ENCODE peak calls at places on chromosomes 12 and 14, in ten cellular contexts. One of them, this sample, is unnamed.

GRCh38 chr12:111401167-111401605 is 4.5 kb upstream of the SH2B3 start:
- DNase-seq in progenitor cell of endocrine pancreas: no peak
- DNase-seq in choroid plexus epithelial cell: no peak
- DNase-seq in left cardiac atrium: no peak
- DNase-seq in LoVo: no peak
- DNase-seq in activated CD8-positive, alpha-beta memory T cell treated with anti-CD3 and anti-CD28 coated beads for 1 hour: no peak
- DNase-seq in hypothalamus: no peak
- DNase-seq in anterior cingulate cortex: no peak
- DNase-seq in NCI-H1105: no peak
- DNase-seq in renal cortical epithelial cell: no peak
- DNase-seq in this sample: no peak

GRCh38 chr14:75433631-75434556 is 6.1 kb downstream of the JDP2 start:
- DNase-seq in progenitor cell of endocrine pancreas: no peak
- DNase-seq in choroid plexus epithelial cell: no peak
- DNase-seq in left cardiac atrium: no peak
- DNase-seq in LoVo: no peak
- DNase-seq in activated CD8-positive, alpha-beta memory T cell treated with anti-CD3 and anti-CD28 coated beads for 1 hour: no peak
- DNase-seq in hypothalamus: no peak
- DNase-seq in anterior cingulate cortex: no peak
- DNase-seq in NCI-H1105: no peak
- DNase-seq in renal cortical epithelial cell: no peak
- DNase-seq in this sample: no peak

GRCh38 chr14:97634786-97635185 is 837.6 kb downstream of the VRK1 start:
- DNase-seq in progenitor cell of endocrine pancreas: no peak
- DNase-seq in choroid plexus epithelial cell: no peak
- DNase-seq in left cardiac atrium: no peak
- DNase-seq in LoVo: no peak
- DNase-seq in activated CD8-positive, alpha-beta memory T cell treated with anti-CD3 and anti-CD28 coated beads for 1 hour: no peak
- DNase-seq in hypothalamus: no peak
- DNase-seq in anterior cingulate cortex: no peak
- DNase-seq in NCI-H1105: no peak
- DNase-seq in renal cortical epithelial cell: peak
- DNase-seq in this sample: no peak

GRCh38 chr14:56817396-56817921 is 7.2 kb upstream of the OTX2 start:
- DNase-seq in progenitor cell of endocrine pancreas: no peak
- DNase-seq in choroid plexus epithelial cell: no peak
- DNase-seq in left cardiac atrium: no peak
- DNase-seq in LoVo: no peak
- DNase-seq in activated CD8-positive, alpha-beta memory T cell treated with anti-CD3 and anti-CD28 coated beads for 1 hour: no peak
- DNase-seq in hypothalamus: no peak
- DNase-seq in anterior cingulate cortex: no peak
- DNase-seq in NCI-H1105: no peak
- DNase-seq in renal cortical epithelial cell: no peak
- DNase-seq in this sample: no peak

GRCh38 chr12:4278582-4278939 is 5.0 kb downstream of the CCND2 start:
- DNase-seq in progenitor cell of endocrine pancreas: no peak
- DNase-seq in choroid plexus epithelial cell: no peak
- DNase-seq in left cardiac atrium: peak
- DNase-seq in LoVo: no peak
- DNase-seq in activated CD8-positive, alpha-beta memory T cell treated with anti-CD3 and anti-CD28 coated beads for 1 hour: no peak
- DNase-seq in hypothalamus: no peak
- DNase-seq in anterior cingulate cortex: no peak
- DNase-seq in NCI-H1105: no peak
- DNase-seq in renal cortical epithelial cell: no peak
- DNase-seq in this sample: no peak

GRCh38 chr12:52245962-52246577 is 13.0 kb downstream of the KRT7 start:
- DNase-seq in progenitor cell of endocrine pancreas: no peak
- DNase-seq in choroid plexus epithelial cell: no peak
- DNase-seq in left cardiac atrium: no peak
- DNase-seq in LoVo: no peak
- DNase-seq in activated CD8-positive, alpha-beta memory T cell treated with anti-CD3 and anti-CD28 coated beads for 1 hour: no peak
- DNase-seq in hypothalamus: no peak
- DNase-seq in anterior cingulate cortex: no peak
- DNase-seq in NCI-H1105: no peak
- DNase-seq in renal cortical epithelial cell: no peak
- DNase-seq in this sample: no peak

GRCh38 chr12:34105392-34105933 is 83.2 kb downstream of the ALG10 start:
- DNase-seq in progenitor cell of endocrine pancreas: no peak
- DNase-seq in choroid plexus epithelial cell: no peak
- DNase-seq in left cardiac atrium: no peak
- DNase-seq in LoVo: no peak
- DNase-seq in activated CD8-positive, alpha-beta memory T cell treated with anti-CD3 and anti-CD28 coated beads for 1 hour: no peak
- DNase-seq in hypothalamus: no peak
- DNase-seq in anterior cingulate cortex: no peak
- DNase-seq in NCI-H1105: no peak
- DNase-seq in renal cortical epithelial cell: no peak
- DNase-seq in this sample: no peak

GRCh38 chr12:48366131-48366530 is 15.4 kb upstream of the ZNF641 start:
- DNase-seq in progenitor cell of endocrine pancreas: no peak
- DNase-seq in choroid plexus epithelial cell: peak
- DNase-seq in left cardiac atrium: no peak
- DNase-seq in LoVo: no peak
- DNase-seq in activated CD8-positive, alpha-beta memory T cell treated with anti-CD3 and anti-CD28 coated beads for 1 hour: no peak
- DNase-seq in hypothalamus: no peak
- DNase-seq in anterior cingulate cortex: no peak
- DNase-seq in NCI-H1105: no peak
- DNase-seq in renal cortical epithelial cell: peak
- DNase-seq in this sample: no peak

GRCh38 chr12:47216150-47216677 is 136.5 kb upstream of the AMIGO2 start:
- DNase-seq in progenitor cell of endocrine pancreas: no peak
- DNase-seq in choroid plexus epithelial cell: no peak
- DNase-seq in left cardiac atrium: no peak
- DNase-seq in LoVo: no peak
- DNase-seq in activated CD8-positive, alpha-beta memory T cell treated with anti-CD3 and anti-CD28 coated beads for 1 hour: no peak
- DNase-seq in hypothalamus: no peak
- DNase-seq in anterior cingulate cortex: no peak
- DNase-seq in NCI-H1105: no peak
- DNase-seq in renal cortical epithelial cell: no peak
- DNase-seq in this sample: no peak

GRCh38 chr12:15346488-15346887 is 24.2 kb downstream of the PTPRO start:
- DNase-seq in progenitor cell of endocrine pancreas: no peak
- DNase-seq in choroid plexus epithelial cell: no peak
- DNase-seq in left cardiac atrium: no peak
- DNase-seq in LoVo: no peak
- DNase-seq in activated CD8-positive, alpha-beta memory T cell treated with anti-CD3 and anti-CD28 coated beads for 1 hour: no peak
- DNase-seq in hypothalamus: no peak
- DNase-seq in anterior cingulate cortex: no peak
- DNase-seq in NCI-H1105: no peak
- DNase-seq in renal cortical epithelial cell: peak
- DNase-seq in this sample: no peak

GRCh38 chr12:122422769-122423257 is 344 bp upstream of the CLIP1 start:
- DNase-seq in progenitor cell of endocrine pancreas: peak
- DNase-seq in choroid plexus epithelial cell: peak
- DNase-seq in left cardiac atrium: peak
- DNase-seq in LoVo: no peak
- DNase-seq in activated CD8-positive, alpha-beta memory T cell treated with anti-CD3 and anti-CD28 coated beads for 1 hour: no peak
- DNase-seq in hypothalamus: peak
- DNase-seq in anterior cingulate cortex: peak
- DNase-seq in NCI-H1105: peak
- DNase-seq in renal cortical epithelial cell: peak
- DNase-seq in this sample: no peak

GRCh38 chr14:66359500-66359899 is 126.7 kb upstream of the CCDC196 start:
- DNase-seq in progenitor cell of endocrine pancreas: no peak
- DNase-seq in choroid plexus epithelial cell: peak
- DNase-seq in left cardiac atrium: no peak
- DNase-seq in LoVo: peak
- DNase-seq in activated CD8-positive, alpha-beta memory T cell treated with anti-CD3 and anti-CD28 coated beads for 1 hour: no peak
- DNase-seq in hypothalamus: no peak
- DNase-seq in anterior cingulate cortex: no peak
- DNase-seq in NCI-H1105: peak
- DNase-seq in renal cortical epithelial cell: peak
- DNase-seq in this sample: peak

GRCh38 chr12:49233842-49234526 is 30.9 kb upstream of the TUBA1C start:
- DNase-seq in progenitor cell of endocrine pancreas: no peak
- DNase-seq in choroid plexus epithelial cell: no peak
- DNase-seq in left cardiac atrium: peak
- DNase-seq in LoVo: no peak
- DNase-seq in activated CD8-positive, alpha-beta memory T cell treated with anti-CD3 and anti-CD28 coated beads for 1 hour: no peak
- DNase-seq in hypothalamus: peak
- DNase-seq in anterior cingulate cortex: peak
- DNase-seq in NCI-H1105: peak
- DNase-seq in renal cortical epithelial cell: no peak
- DNase-seq in this sample: no peak

GRCh38 chr14:72710212-72710611 is 183.7 kb downstream of the DPF3 start:
- DNase-seq in progenitor cell of endocrine pancreas: no peak
- DNase-seq in choroid plexus epithelial cell: no peak
- DNase-seq in left cardiac atrium: no peak
- DNase-seq in LoVo: no peak
- DNase-seq in activated CD8-positive, alpha-beta memory T cell treated with anti-CD3 and anti-CD28 coated beads for 1 hour: no peak
- DNase-seq in hypothalamus: peak
- DNase-seq in anterior cingulate cortex: no peak
- DNase-seq in NCI-H1105: no peak
- DNase-seq in renal cortical epithelial cell: no peak
- DNase-seq in this sample: no peak

GRCh38 chr14:99595034-99595433 is 9.0 kb downstream of the CCDC85C start:
- DNase-seq in progenitor cell of endocrine pancreas: no peak
- DNase-seq in choroid plexus epithelial cell: no peak
- DNase-seq in left cardiac atrium: no peak
- DNase-seq in LoVo: no peak
- DNase-seq in activated CD8-positive, alpha-beta memory T cell treated with anti-CD3 and anti-CD28 coated beads for 1 hour: no peak
- DNase-seq in hypothalamus: no peak
- DNase-seq in anterior cingulate cortex: no peak
- DNase-seq in NCI-H1105: no peak
- DNase-seq in renal cortical epithelial cell: no peak
- DNase-seq in this sample: no peak

GRCh38 chr12:56188116-56188785 is 1.0 kb downstream of the SMARCC2 start:
- DNase-seq in progenitor cell of endocrine pancreas: no peak
- DNase-seq in choroid plexus epithelial cell: peak
- DNase-seq in left cardiac atrium: no peak
- DNase-seq in LoVo: no peak
- DNase-seq in activated CD8-positive, alpha-beta memory T cell treated with anti-CD3 and anti-CD28 coated beads for 1 hour: no peak
- DNase-seq in hypothalamus: peak
- DNase-seq in anterior cingulate cortex: no peak
- DNase-seq in NCI-H1105: no peak
- DNase-seq in renal cortical epithelial cell: no peak
- DNase-seq in this sample: no peak

GRCh38 chr12:22447223-22447622 is 97.1 kb downstream of the C2CD5 start:
- DNase-seq in progenitor cell of endocrine pancreas: no peak
- DNase-seq in choroid plexus epithelial cell: peak
- DNase-seq in left cardiac atrium: no peak
- DNase-seq in LoVo: no peak
- DNase-seq in activated CD8-positive, alpha-beta memory T cell treated with anti-CD3 and anti-CD28 coated beads for 1 hour: no peak
- DNase-seq in hypothalamus: no peak
- DNase-seq in anterior cingulate cortex: no peak
- DNase-seq in NCI-H1105: peak
- DNase-seq in renal cortical epithelial cell: no peak
- DNase-seq in this sample: no peak

GRCh38 chr12:45122776-45123380 is 72.0 kb upstream of the DBX2 start:
- DNase-seq in progenitor cell of endocrine pancreas: no peak
- DNase-seq in choroid plexus epithelial cell: peak
- DNase-seq in left cardiac atrium: no peak
- DNase-seq in LoVo: peak
- DNase-seq in activated CD8-positive, alpha-beta memory T cell treated with anti-CD3 and anti-CD28 coated beads for 1 hour: no peak
- DNase-seq in hypothalamus: no peak
- DNase-seq in anterior cingulate cortex: no peak
- DNase-seq in NCI-H1105: peak
- DNase-seq in renal cortical epithelial cell: peak
- DNase-seq in this sample: peak

This sample was measured in HTR-8/SVneo.